ENCODE peak calls at places on chromosomes 13 and 19, in ten cellular contexts. L is Peyer's patch; R is CD8-positive, alpha-beta T cell; F is hepatocyte; G is right atrium auricular region; K is MM.1S; B is tibial artery; Z is psoas muscle; D is breast epithelium; U is K562. W is an unnamed sample. For H3K4me1, the result is how much of the 10 kb centered on the place peaks cover.

GRCh38 chr13:44313674-44314073 is 60.0 kb upstream of the SERP2 start:
- DNase-seq in L (no peak), R (no peak), F (no peak), G (no peak), K (no peak), B (no peak), Z (no peak), D (no peak), U (no peak), W (no peak)

GRCh38 chr13:23979361-23980159 is 82.3 kb upstream of the C1QTNF9B start:
- DNase-seq in L (peak), R (no peak), F (peak), G (peak), K (peak), B (peak), Z (peak), D (peak), U (no peak), W (peak)

GRCh38 chr19:17883627-17884413 is 12.1 kb downstream of the SLC5A5 start:
- DNase-seq in L (no peak), R (no peak), F (no peak), G (no peak), K (no peak), B (no peak), Z (no peak), D (no peak), U (peak), W (no peak)

GRCh38 chr19:49502866-49503581 is 6.8 kb downstream of the RPS11 start:
- DNase-seq in L (no peak), R (no peak), F (peak), G (no peak), K (peak), B (no peak), Z (no peak), D (no peak), U (no peak), W (peak)

GRCh38 chr13:73731564-73731963 is 402.6 kb downstream of the KLF12 start:
- DNase-seq in L (no peak), R (no peak), F (no peak), G (no peak), K (no peak), B (no peak), Z (no peak), D (no peak), U (no peak), W (no peak)

GRCh38 chr13:106573279-106573831 is 5.4 kb upstream of the ARGLU1 start:
- DNase-seq in L (no peak), R (no peak), F (no peak), G (no peak), K (no peak), B (no peak), Z (no peak), D (no peak), U (no peak), W (no peak)

GRCh38 chr13:104614746-104615145 is 1548.5 kb upstream of the SLC10A2 start:
- DNase-seq in L (no peak), R (no peak), F (no peak), G (no peak), K (no peak), B (no peak), Z (no peak), D (no peak), U (no peak), W (no peak)

GRCh38 chr13:41544824-41545707 is 87.7 kb downstream of the RGCC start:
- DNase-seq in L (no peak), R (no peak), F (no peak), G (no peak), K (no peak), B (no peak), Z (no peak), D (no peak), U (no peak), W (no peak)

GRCh38 chr19:47372603-47373002 is 23.5 kb downstream of the DHX34 start:
- DNase-seq in L (no peak), R (no peak), F (no peak), G (no peak), K (no peak), B (no peak), Z (no peak), D (no peak), U (no peak), W (no peak)

GRCh38 chr19:47891923-47892666 is 6.0 kb upstream of the SULT2A1 start:
- DNase-seq in L (no peak), R (no peak), F (peak), G (no peak), K (no peak), B (no peak), Z (no peak), D (no peak), U (peak), W (peak)

GRCh38 chr13:44079413-44080205 is 199.9 kb downstream of the LACC1 start:
- DNase-seq in L (no peak), R (no peak), F (no peak), G (no peak), K (no peak), B (no peak), Z (no peak), D (no peak), U (no peak), W (no peak)

GRCh38 chr19:49590971-49591730 is at the start of gene PRR12:
- DNase-seq in L (peak), R (peak), F (peak), G (no peak), K (peak), B (peak), Z (peak), D (peak), U (peak), W (peak)

GRCh38 chr13:35957174-35957867 is 173.9 kb downstream of the DCLK1 start:
- DNase-seq in L (no peak), R (no peak), F (no peak), G (no peak), K (no peak), B (no peak), Z (no peak), D (no peak), U (no peak), W (no peak)

GRCh38 chr13:110129076-110129475 is 177.9 kb downstream of the COL4A1 start:
- DNase-seq in L (no peak), R (no peak), F (no peak), G (peak), K (no peak), B (no peak), Z (peak), D (no peak), U (no peak), W (no peak)

GRCh38 chr19:9768175-9769112 is at the start of gene ZNF846:
- DNase-seq in L (peak), R (peak), F (peak), G (peak), K (no peak), B (peak), Z (peak), D (peak), U (peak), W (peak)

GRCh38 chr13:71860547-71861131 is 6.4 kb downstream of the DACH1 start:
- DNase-seq in L (no peak), R (no peak), F (no peak), G (no peak), K (no peak), B (no peak), Z (no peak), D (no peak), U (no peak), W (no peak)

GRCh38 chr19:18861235-18861634 is 29.5 kb downstream of the UPF1 start:
- DNase-seq in L (no peak), R (no peak), F (no peak), G (no peak), K (peak), B (no peak), Z (no peak), D (no peak), U (no peak), W (no peak)

GRCh38 chr19:50325310-50326100 is 3.7 kb downstream of the KCNC3 start:
- DNase-seq in L (peak), R (peak), F (peak), G (no peak), K (peak), B (no peak), Z (peak), D (no peak), U (peak), W (peak)

GRCh38 chr19:23925285-23925684 is 10.6 kb downstream of the ZNF726 start:
- DNase-seq in L (no peak), R (no peak), F (no peak), G (no peak), K (no peak), B (no peak), Z (no peak), D (no peak), U (no peak), W (no peak)

GRCh38 chr19:48391100-48392005 is at the start of gene KDELR1:
- DNase-seq in L (peak), R (peak), F (peak), G (peak), K (peak), B (peak), Z (peak), D (peak), U (peak), W (peak)

GRCh38 chr13:101490400-101491015 is 38.0 kb downstream of the ITGBL1 start:
- DNase-seq in L (no peak), R (no peak), F (no peak), G (no peak), K (no peak), B (no peak), Z (no peak), D (no peak), U (no peak), W (no peak)

GRCh38 chr13:50149143-50149703 is 134.0 kb downstream of the KCNRG start:
- DNase-seq in L (no peak), R (no peak), F (no peak), G (no peak), K (no peak), B (no peak), Z (no peak), D (no peak), U (no peak), W (no peak)

GRCh38 chr19:4130635-4131438 is 6.9 kb upstream of the MAP2K2 start:
- DNase-seq in L (peak), R (no peak), F (peak), G (no peak), K (no peak), B (no peak), Z (no peak), D (no peak), U (peak), W (peak)

GRCh38 chr19:48635966-48636858 is 967 bp downstream of the DBP start:
- DNase-seq in L (peak), R (no peak), F (peak), G (no peak), K (no peak), B (peak), Z (peak), D (no peak), U (no peak), W (no peak)

GRCh38 chr19:44905437-44906160 is at the start of gene APOE:
- DNase-seq in L (no peak), R (no peak), F (peak), G (no peak), K (no peak), B (no peak), Z (no peak), D (peak), U (peak), W (peak)

GRCh38 chr19:35257113-35257461 is 8.3 kb downstream of the LSR start:
- DNase-seq in L (peak), R (no peak), F (no peak), G (peak), K (no peak), B (peak), Z (no peak), D (no peak), U (peak), W (no peak)

GRCh38 chr19:12952488-12953455 is 4.3 kb downstream of the GADD45GIP1 start:
- DNase-seq in L (no peak), R (no peak), F (no peak), G (peak), K (no peak), B (no peak), Z (no peak), D (no peak), U (peak), W (no peak)

GRCh38 chr13:102703721-102704035 is 8.8 kb upstream of the METTL21C start:
- DNase-seq in L (no peak), R (no peak), F (no peak), G (no peak), K (no peak), B (no peak), Z (no peak), D (no peak), U (no peak), W (no peak)

GRCh38 chr13:36493046-36493445 is 60.8 kb downstream of the CCNA1 start:
- DNase-seq in L (no peak), R (no peak), F (no peak), G (no peak), K (no peak), B (no peak), Z (no peak), D (no peak), U (no peak), W (no peak)

GRCh38 chr13:41740479-41740878 is 220.4 kb downstream of the VWA8 start:
- DNase-seq in L (no peak), R (no peak), F (no peak), G (no peak), K (no peak), B (no peak), Z (no peak), D (no peak), U (no peak), W (no peak)

GRCh38 chr19:5800361-5801270 is 4.3 kb upstream of the NRTN start:
- DNase-seq in L (no peak), R (no peak), F (peak), G (no peak), K (no peak), B (no peak), Z (no peak), D (no peak), U (peak), W (no peak)

GRCh38 chr19:30686252-30686762 is 314.1 kb downstream of the ZNF536 start:
- DNase-seq in L (no peak), R (no peak), F (peak), G (no peak), K (no peak), B (no peak), Z (no peak), D (no peak), U (no peak), W (no peak)

GRCh38 chr19:32881766-32882165 is 12.2 kb upstream of the SLC7A9 start:
- DNase-seq in L (no peak), R (no peak), F (no peak), G (peak), K (no peak), B (no peak), Z (peak), D (no peak), U (no peak), W (no peak)

GRCh38 chr19:11693505-11694499 is 44.9 kb downstream of the ZNF823 start:
- DNase-seq in L (no peak), R (no peak), F (peak), G (no peak), K (no peak), B (no peak), Z (no peak), D (no peak), U (peak), W (peak)
- H3K4me3 ChIP-seq in L (peak), R (peak), F (peak), G (peak), K (peak), B (peak), Z (peak), D (peak), U (peak), W (peak)

DNA sequence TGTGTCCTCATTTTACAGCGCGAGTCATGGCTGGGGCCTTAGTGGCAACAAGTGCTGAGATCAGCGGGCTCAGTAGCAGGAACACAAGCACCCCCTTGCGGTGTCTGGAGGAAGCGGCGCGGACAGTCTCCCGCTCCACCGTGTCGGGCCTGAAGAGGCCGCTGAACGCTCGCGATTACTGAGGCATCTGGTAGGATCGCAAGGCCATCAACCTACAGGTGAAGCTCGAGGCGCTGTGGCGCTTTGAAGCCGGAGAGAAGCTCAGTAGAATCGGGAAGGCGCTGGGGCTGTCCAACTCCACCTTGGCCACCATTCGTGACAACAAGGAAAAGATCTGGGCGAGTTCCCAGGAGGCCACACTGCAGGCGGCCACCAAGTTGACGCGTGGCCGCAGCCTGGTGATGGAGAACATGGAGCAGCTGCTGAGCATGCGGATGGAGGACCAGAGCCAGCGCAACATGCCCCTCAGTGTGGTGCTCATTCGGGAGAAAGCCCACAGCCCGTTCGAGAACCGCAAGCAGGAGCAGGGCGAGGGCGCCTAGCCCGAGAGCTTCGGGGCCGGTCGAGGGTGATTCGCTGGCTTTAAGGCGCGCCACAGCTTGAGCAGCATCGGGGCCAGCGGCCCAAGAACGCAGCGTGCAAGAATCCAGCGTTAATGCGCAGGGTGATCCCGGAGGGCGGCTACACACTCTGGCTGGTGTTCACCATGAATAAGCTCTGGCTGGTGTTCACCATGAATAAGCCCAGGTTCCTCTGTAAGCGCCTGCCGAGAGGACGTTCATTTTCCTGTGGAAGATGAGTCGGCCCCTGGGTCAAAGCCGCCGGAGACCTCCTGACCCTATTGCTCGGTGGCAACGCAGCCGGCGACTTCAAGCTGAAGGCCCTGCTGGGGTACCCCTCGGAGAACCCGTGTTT is 8.3 kb upstream of the MZF1 start:
- DNase-seq in L (peak), R (peak), F (peak), G (peak), K (no peak), B (peak), Z (peak), D (no peak), U (peak), W (peak)
- TF ChIP-seq CTCF in L (peak), R (peak), F (peak), G (peak), K (peak), B (peak), Z (peak), D (peak), U (peak), W (peak)

DNA sequence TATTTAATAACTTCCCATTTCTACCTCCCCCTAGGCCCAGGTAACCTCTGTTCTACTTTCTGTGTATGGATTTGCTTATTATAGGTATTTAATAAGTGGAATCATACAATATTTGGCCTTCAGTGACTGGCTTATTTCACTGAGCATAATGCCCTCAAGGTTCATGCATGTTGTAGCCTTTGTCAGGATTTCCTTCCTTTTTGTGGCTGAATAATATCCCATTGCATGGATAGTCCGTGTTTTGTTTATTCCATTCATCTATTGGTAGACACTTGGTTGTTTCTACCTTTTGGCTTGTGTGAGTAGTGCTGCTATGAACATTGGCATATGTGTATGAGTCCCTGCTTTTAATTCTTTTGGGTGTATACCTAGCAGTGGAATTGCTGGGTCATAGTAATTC is 9.4 kb downstream of the HNRNPM start:
- DNase-seq in L (no peak), R (no peak), F (no peak), G (no peak), K (no peak), B (no peak), Z (no peak), D (no peak), U (no peak), W (no peak)
- H3K4me1 ChIP-seq in L (under half), R (half or more), F (under half), G (under half), K (under half), B (half or more), Z (half or more), D (under half), U (under half), W (under half)

GRCh38 chr19:335486-336066 is 9.0 kb downstream of the MIER2 start:
- DNase-seq in L (no peak), R (no peak), F (no peak), G (no peak), K (no peak), B (no peak), Z (no peak), D (no peak), U (no peak), W (no peak)

GRCh38 chr19:335072-335471 is 9.5 kb downstream of the MIER2 start:
- DNase-seq in L (peak), R (no peak), F (no peak), G (no peak), K (no peak), B (no peak), Z (no peak), D (no peak), U (no peak), W (no peak)

GRCh38 chr19:334296-335071 is 10.1 kb downstream of the MIER2 start:
- DNase-seq in L (peak), R (no peak), F (no peak), G (no peak), K (no peak), B (no peak), Z (no peak), D (no peak), U (no peak), W (no peak)

GRCh38 chr19:339262-339887 is 5.2 kb downstream of the MIER2 start:
- DNase-seq in L (peak), R (no peak), F (no peak), G (no peak), K (no peak), B (no peak), Z (no peak), D (no peak), U (no peak), W (no peak)

DNA sequence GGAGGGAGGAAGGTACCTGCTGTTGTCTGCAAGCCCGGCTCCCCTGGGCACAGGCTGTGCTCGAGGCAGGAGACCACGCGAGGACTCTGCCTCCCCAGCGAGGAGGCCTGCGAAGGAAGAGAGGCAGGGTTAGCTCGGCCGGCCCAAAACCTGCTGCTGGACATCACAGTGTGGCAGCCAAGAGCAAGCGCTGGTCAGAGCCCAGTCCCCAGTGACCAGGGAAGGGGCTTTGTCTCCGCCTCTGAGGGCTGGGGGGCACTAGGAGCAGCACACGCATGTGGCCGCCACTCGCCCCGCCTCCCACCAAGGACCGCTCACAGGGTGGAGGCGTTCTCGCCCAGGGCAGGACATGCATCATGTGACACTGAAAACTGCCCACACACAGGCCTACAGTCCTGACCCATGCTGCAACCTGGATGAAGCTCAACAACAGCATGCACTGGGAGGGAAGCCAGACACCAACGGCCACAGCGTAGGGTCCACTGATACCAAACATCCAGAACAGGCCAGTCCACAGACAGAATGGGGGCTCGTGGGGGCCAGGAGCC is 8.5 kb downstream of the MIER2 start:
- DNase-seq in L (no peak), R (no peak), F (no peak), G (no peak), K (no peak), B (no peak), Z (no peak), D (no peak), U (no peak), W (no peak)
- H3K4me3 ChIP-seq in L (no peak), R (no peak), F (no peak), G (no peak), K (no peak), B (no peak), Z (no peak), D (no peak), U (no peak), W (no peak)

DNA sequence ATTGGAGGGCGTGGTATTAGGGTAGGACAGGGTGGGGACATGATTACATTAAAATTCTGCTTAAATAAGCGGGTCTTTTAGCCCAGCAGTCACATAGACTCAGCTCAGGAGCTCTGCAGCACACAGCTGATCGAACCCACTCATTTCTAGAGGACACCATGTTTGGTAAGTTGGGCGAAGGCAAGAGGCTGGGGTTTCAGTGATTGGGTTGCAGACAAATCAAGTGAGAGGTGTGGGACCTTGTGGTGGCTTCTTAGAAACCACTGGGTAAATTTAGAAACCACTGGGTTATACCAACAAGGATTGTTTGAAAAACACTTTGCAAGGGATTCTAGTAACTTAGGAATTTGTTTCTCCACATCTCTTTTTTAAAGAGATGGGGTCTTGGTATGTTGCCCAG is at the start of gene LEUTX:
- DNase-seq in L (no peak), R (no peak), F (no peak), G (no peak), K (no peak), B (no peak), Z (no peak), D (no peak), U (no peak), W (no peak)
- TF ChIP-seq CTCF in L (no peak), R (no peak), F (no peak), G (no peak), K (no peak), B (no peak), Z (no peak), D (no peak), U (no peak), W (no peak)